ENCODE peak calls at places on chromosomes 11 and 22, in four cellular contexts. One of them, this sample, is unnamed.

GRCh38 chr11:19441752-19442553 is 201.2 kb upstream of the E2F8 start:
- DNase-seq in mammary epithelial cell: peak; percentile 97
- DNase-seq in A673: no peak
- DNase-seq in GM23338: no peak
- DNase-seq in this sample: no peak

GRCh38 chr11:15602779-15603178 is 488.1 kb downstream of the INSC start:
- DNase-seq in A673: no peak
- DNase-seq in GM23338: no peak
- DNase-seq in mammary epithelial cell: no peak
- DNase-seq in this sample: no peak

GRCh38 chr11:77495526-77495925 is 21.6 kb upstream of the PAK1 start:
- DNase-seq in mammary epithelial cell: no peak
- DNase-seq in A673: no peak
- DNase-seq in GM23338: no peak
- DNase-seq in this sample: no peak

GRCh38 chr22:28917747-28918543 is 34.6 kb downstream of the ZNRF3 start:
- DNase-seq in A673: peak; percentile 25
- DNase-seq in mammary epithelial cell: no peak
- DNase-seq in GM23338: peak; percentile 54
- DNase-seq in this sample: no peak

GRCh38 chr11:206516-207212 is 535 bp downstream of the BET1L start:
- DNase-seq in mammary epithelial cell: peak; percentile 15
- DNase-seq in GM23338: peak; percentile 27
- DNase-seq in A673: no peak
- DNase-seq in this sample: no peak

GRCh38 chr11:118651820-118652219 is 27.6 kb downstream of the TREH start:
- DNase-seq in mammary epithelial cell: no peak
- DNase-seq in GM23338: no peak
- DNase-seq in A673: no peak
- DNase-seq in this sample: no peak

GRCh38 chr22:44437493-44438015 is 60.5 kb downstream of the RTL6 start:
- DNase-seq in GM23338: no peak
- DNase-seq in A673: no peak
- DNase-seq in mammary epithelial cell: no peak
- DNase-seq in this sample: no peak

GRCh38 chr11:46729110-46730027 is 10.4 kb downstream of the F2 start:
- DNase-seq in A673: no peak
- DNase-seq in mammary epithelial cell: no peak
- DNase-seq in GM23338: no peak
- DNase-seq in this sample: no peak

GRCh38 chr11:36718481-36718880 is 120.4 kb upstream of the RAG2 start:
- DNase-seq in mammary epithelial cell: no peak
- DNase-seq in A673: peak; percentile 55
- DNase-seq in GM23338: peak; percentile 15
- DNase-seq in this sample: no peak

GRCh38 chr22:50105529-50106100 is 15.8 kb downstream of the MOV10L1 start:
- DNase-seq in mammary epithelial cell: peak; percentile 54
- DNase-seq in A673: no peak
- DNase-seq in GM23338: no peak
- DNase-seq in this sample: no peak

GRCh38 chr11:124896821-124897391 is 759 bp downstream of the ROBO4 start:
- DNase-seq in GM23338: no peak
- DNase-seq in A673: no peak
- DNase-seq in mammary epithelial cell: no peak
- DNase-seq in this sample: no peak

GRCh38 chr11:67416416-67417335 is 1.2 kb downstream of the CARNS1 start:
- DNase-seq in GM23338: peak; percentile 36
- DNase-seq in mammary epithelial cell: no peak
- DNase-seq in A673: peak; percentile 92
- DNase-seq in this sample: peak; percentile 52

GRCh38 chr11:827146-827860 is 416 bp upstream of the CRACR2B start:
- DNase-seq in mammary epithelial cell: no peak
- DNase-seq in A673: no peak
- DNase-seq in GM23338: peak; percentile 87
- DNase-seq in this sample: no peak

DNA sequence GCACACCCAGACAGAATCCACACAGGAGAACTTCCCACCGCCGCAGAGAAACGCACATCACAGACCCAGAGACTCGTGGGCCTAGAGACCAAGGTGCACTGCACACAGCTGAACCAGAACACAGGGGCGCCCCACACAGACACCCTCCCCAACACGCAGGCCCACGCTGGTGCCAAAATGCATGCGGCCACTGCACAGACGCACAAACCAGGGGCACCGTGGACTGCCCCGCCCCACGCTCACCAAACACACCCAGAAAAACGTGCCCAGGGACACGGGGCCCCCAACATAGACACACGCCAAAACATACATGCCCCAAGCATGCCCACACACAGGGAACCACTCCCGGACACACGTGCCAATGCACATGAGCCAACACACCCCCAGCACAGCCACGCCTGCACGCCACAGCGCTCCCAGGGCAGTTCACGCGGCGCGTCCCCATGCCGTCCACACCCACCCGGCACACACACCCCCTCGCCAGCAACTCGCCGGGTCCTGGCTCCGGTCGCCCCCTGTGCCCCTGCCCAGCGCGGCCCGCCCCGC is 7.8 kb downstream of the ELFN2 start:
- DNase-seq in A673: no peak
- DNase-seq in GM23338: no peak
- DNase-seq in mammary epithelial cell: no peak
- DNase-seq in this sample: no peak
- TF ChIP-seq EZH2 in A673: peak; percentile 26
- TF ChIP-seq EZH2 in GM23338: peak; percentile 26
- TF ChIP-seq EZH2 in mammary epithelial cell: no peak
- TF ChIP-seq EZH2 in this sample: no peak

GRCh38 chr22:30541979-30542810 is 4.3 kb downstream of the SEC14L6 start:
- DNase-seq in A673: no peak
- DNase-seq in mammary epithelial cell: no peak
- DNase-seq in GM23338: peak; percentile 82
- DNase-seq in this sample: no peak
- TF ChIP-seq EZH2 in A673: no peak
- TF ChIP-seq EZH2 in mammary epithelial cell: peak; percentile 43
- TF ChIP-seq EZH2 in GM23338: no peak
- TF ChIP-seq EZH2 in this sample: peak; percentile 68

GRCh38 chr11:75767793-75768111 is 826 bp upstream of the DGAT2 start:
- DNase-seq in GM23338: no peak
- DNase-seq in mammary epithelial cell: no peak
- DNase-seq in A673: no peak
- DNase-seq in this sample: no peak

GRCh38 chr11:75766449-75767227 is 1.9 kb upstream of the DGAT2 start:
- DNase-seq in mammary epithelial cell: no peak
- DNase-seq in A673: no peak
- DNase-seq in GM23338: no peak
- DNase-seq in this sample: no peak

GRCh38 chr11:75767228-75767572 is 1.4 kb upstream of the DGAT2 start:
- DNase-seq in GM23338: no peak
- DNase-seq in A673: no peak
- DNase-seq in mammary epithelial cell: no peak
- DNase-seq in this sample: no peak

GRCh38 chr11:75768112-75768908 is at the start of gene DGAT2:
- DNase-seq in mammary epithelial cell: peak; percentile 63
- DNase-seq in A673: peak; percentile 91
- DNase-seq in GM23338: peak; percentile 79
- DNase-seq in this sample: peak; percentile 16

DNA sequence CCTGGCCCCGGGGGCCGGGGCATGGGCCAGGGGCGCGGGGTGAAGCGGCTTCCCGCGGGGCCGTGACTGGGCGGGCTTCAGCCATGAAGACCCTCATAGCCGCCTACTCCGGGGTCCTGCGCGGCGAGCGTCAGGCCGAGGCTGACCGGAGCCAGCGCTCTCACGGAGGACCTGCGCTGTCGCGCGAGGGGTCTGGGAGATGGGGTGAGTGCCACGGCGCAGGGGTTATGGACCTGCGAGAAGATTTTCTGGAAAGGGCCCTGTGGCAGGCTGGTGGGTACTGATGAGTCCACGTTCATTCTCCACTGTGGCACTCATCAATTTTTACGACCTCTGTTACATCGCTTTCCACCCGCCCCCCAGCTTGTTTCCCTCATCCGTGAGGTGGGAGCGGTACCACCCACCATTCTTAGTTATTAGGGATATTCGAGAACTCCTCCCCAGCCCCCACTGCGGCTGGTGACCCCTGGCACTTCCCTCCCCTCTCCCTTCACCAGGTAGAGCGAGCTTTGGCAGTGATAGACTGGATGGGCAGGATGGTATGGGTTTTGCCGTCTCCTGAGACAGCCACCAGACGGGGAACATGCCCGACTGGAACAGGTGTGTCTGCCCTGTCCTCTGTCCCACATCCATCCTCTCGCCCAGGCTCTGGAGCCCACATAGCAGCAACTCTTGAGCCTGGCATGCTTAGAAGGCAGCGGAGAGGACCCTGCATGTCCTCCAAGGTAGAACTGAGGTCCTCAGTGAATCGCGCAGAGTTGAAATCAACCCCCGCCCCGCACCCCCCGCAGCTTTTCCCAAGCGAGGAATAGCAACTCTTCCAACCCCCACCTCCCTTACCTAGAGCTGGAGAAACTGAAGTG is 562 bp downstream of the DGAT2 start:
- DNase-seq in GM23338: peak; percentile 46
- DNase-seq in mammary epithelial cell: no peak
- DNase-seq in A673: no peak
- DNase-seq in this sample: no peak
- TF ChIP-seq EZH2 in GM23338: peak; percentile 58
- TF ChIP-seq EZH2 in mammary epithelial cell: no peak
- TF ChIP-seq EZH2 in A673: no peak
- TF ChIP-seq EZH2 in this sample: no peak

GRCh38 chr11:4863893-4864292 is 14.9 kb upstream of the OR51S1 start:
- DNase-seq in mammary epithelial cell: no peak
- DNase-seq in GM23338: no peak
- DNase-seq in A673: no peak
- DNase-seq in this sample: no peak
- TF ChIP-seq EZH2 in mammary epithelial cell: no peak
- TF ChIP-seq EZH2 in GM23338: no peak
- TF ChIP-seq EZH2 in A673: no peak
- TF ChIP-seq EZH2 in this sample: no peak

GRCh38 chr11:59756496-59756840 is 1.3 kb downstream of the STX3 start:
- DNase-seq in GM23338: no peak
- DNase-seq in A673: no peak
- DNase-seq in mammary epithelial cell: peak; percentile 67
- DNase-seq in this sample: no peak

GRCh38 chr11:59755701-59756495 is 722 bp downstream of the STX3 start:
- DNase-seq in mammary epithelial cell: peak; percentile 80
- DNase-seq in A673: peak; percentile 43
- DNase-seq in GM23338: peak; percentile 70
- DNase-seq in this sample: no peak

GRCh38 chr11:59754859-59755700 is at the start of gene STX3:
- DNase-seq in GM23338: peak; percentile 85
- DNase-seq in A673: peak; percentile 88
- DNase-seq in mammary epithelial cell: peak; percentile 82
- DNase-seq in this sample: no peak

GRCh38 chr11:59754494-59754858 is 700 bp upstream of the STX3 start:
- DNase-seq in A673: peak; percentile 42
- DNase-seq in GM23338: peak; percentile 17
- DNase-seq in mammary epithelial cell: no peak
- DNase-seq in this sample: no peak

GRCh38 chr11:59753650-59754493 is 1.3 kb upstream of the STX3 start:
- DNase-seq in mammary epithelial cell: peak; percentile 58
- DNase-seq in GM23338: peak; percentile 88
- DNase-seq in A673: peak; percentile 85
- DNase-seq in this sample: no peak
- TF ChIP-seq EZH2 in mammary epithelial cell: no peak
- TF ChIP-seq EZH2 in GM23338: no peak
- TF ChIP-seq EZH2 in A673: no peak
- TF ChIP-seq EZH2 in this sample: no peak

GRCh38 chr11:111541209-111542061 is 915 bp downstream of the LAYN start:
- DNase-seq in mammary epithelial cell: peak; percentile 48
- DNase-seq in A673: peak; percentile 44
- DNase-seq in GM23338: peak; percentile 78
- DNase-seq in this sample: no peak
- TF ChIP-seq EZH2 in mammary epithelial cell: no peak
- TF ChIP-seq EZH2 in A673: no peak
- TF ChIP-seq EZH2 in GM23338: peak; percentile 48
- TF ChIP-seq EZH2 in this sample: no peak

DNA sequence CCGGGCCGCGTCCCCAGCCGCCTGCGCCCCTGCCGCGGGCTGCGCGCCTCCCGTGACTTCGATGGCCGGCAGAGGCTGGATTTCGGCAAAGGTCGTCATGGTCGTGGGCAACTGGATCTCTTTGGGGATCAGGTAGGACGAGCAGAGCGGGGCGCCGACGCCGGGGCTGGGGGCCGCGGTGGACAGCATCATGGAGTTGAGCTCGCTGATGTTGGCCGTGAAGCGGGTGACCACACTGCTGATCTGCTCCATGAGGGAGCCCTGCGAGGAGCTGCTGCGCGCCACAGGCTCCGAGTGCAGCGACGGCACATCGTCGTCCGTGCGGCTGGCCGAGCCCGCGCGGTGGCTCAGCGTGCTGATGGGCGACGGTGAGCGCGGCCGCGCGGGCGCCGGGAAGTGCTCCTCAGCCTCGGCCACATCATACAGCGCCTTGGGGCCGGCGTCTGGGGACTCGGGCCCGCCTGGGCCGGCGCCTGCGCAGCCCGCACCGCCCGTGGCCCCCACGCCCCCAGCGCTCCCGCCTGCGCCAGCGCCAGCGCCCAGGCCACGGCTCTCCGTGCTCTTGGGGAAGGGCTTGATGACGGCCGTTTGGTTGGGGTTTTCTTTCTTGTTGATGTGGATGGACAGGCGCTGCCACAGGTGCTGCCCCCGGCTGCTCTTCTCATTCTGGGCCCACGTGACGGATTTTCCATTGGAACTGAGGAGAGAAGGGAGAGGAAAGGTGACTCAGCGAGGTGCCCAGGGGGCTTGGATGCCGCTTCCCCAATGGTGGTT is 171.5 kb upstream of the CTSC start:
- DNase-seq in mammary epithelial cell: no peak
- DNase-seq in A673: no peak
- DNase-seq in GM23338: peak; percentile 74
- DNase-seq in this sample: no peak
- TF ChIP-seq EZH2 in mammary epithelial cell: no peak
- TF ChIP-seq EZH2 in A673: no peak
- TF ChIP-seq EZH2 in GM23338: no peak
- TF ChIP-seq EZH2 in this sample: no peak

This sample was measured in SK-N-MC.